ENCODE peak calls at places on chromosomes 6 and 20, in six cellular contexts. Y is fibroblast of lung, N is GM06990, A is Caco-2, E is GM12865, C is mammary epithelial cell. W is an unnamed sample.

GRCh38 chr20:2840967-2841531 is 504 bp downstream of the VPS16 start:
- DNase-seq in Y (peak), N (peak), A (peak), E (peak), C (peak), W (peak)

GRCh38 chr6:102407886-102408741 is 1014.6 kb downstream of the GRIK2 start:
- DNase-seq in Y (no peak), N (no peak), A (no peak), E (no peak), C (no peak), W (no peak)

GRCh38 chr20:56629464-56630085 is 469 bp downstream of the TFAP2C start:
- DNase-seq in Y (no peak), N (peak), A (no peak), E (no peak), C (no peak), W (peak)

GRCh38 chr6:156777866-156778614 is 862 bp downstream of the ARID1B start:
- DNase-seq in Y (peak), N (peak), A (peak), E (peak), C (peak), W (peak)

GRCh38 chr20:34904202-34904621 is 27.8 kb downstream of the ACSS2 start:
- DNase-seq in Y (no peak), N (no peak), A (no peak), E (no peak), C (no peak), W (peak)

GRCh38 chr6:30568245-30568644 is 3.0 kb upstream of the ABCF1 start:
- DNase-seq in Y (no peak), N (no peak), A (no peak), E (peak), C (no peak), W (no peak)

GRCh38 chr20:38649275-38649891 is 47.8 kb downstream of the ARHGAP40 start:
- DNase-seq in Y (peak), N (no peak), A (peak), E (peak), C (no peak), W (peak)

GRCh38 chr20:3686867-3687321 is 5.1 kb upstream of the ADAM33 start:
- DNase-seq in Y (peak), N (no peak), A (no peak), E (no peak), C (peak), W (no peak)

GRCh38 chr6:113630738-113631535 is 226.2 kb upstream of the MARCKS start:
- DNase-seq in Y (peak), N (peak), A (no peak), E (peak), C (peak), W (peak)

GRCh38 chr20:22464312-22465003 is 119.9 kb downstream of the FOXA2 start:
- DNase-seq in Y (no peak), N (no peak), A (no peak), E (no peak), C (no peak), W (no peak)

GRCh38 chr6:140979642-140980091 is 1153.1 kb upstream of the GJE1 start:
- DNase-seq in Y (peak), N (no peak), A (no peak), E (no peak), C (peak), W (no peak)

GRCh38 chr6:49145280-49145679 is 317.8 kb downstream of the MMUT start:
- DNase-seq in Y (no peak), N (no peak), A (no peak), E (no peak), C (no peak), W (no peak)

GRCh38 chr6:444653-445275 is 53.2 kb downstream of the IRF4 start:
- DNase-seq in Y (no peak), N (no peak), A (no peak), E (no peak), C (no peak), W (no peak)

GRCh38 chr6:70700922-70701876 is 33.5 kb downstream of the SMAP1 start:
- DNase-seq in Y (no peak), N (no peak), A (no peak), E (no peak), C (no peak), W (no peak)

GRCh38 chr6:85670573-85670972 is 27.9 kb upstream of the SYNCRIP start:
- DNase-seq in Y (peak), N (no peak), A (no peak), E (no peak), C (peak), W (no peak)

GRCh38 chr20:50295345-50295744 is 104.7 kb downstream of the CEBPB start:
- DNase-seq in Y (no peak), N (no peak), A (no peak), E (no peak), C (no peak), W (no peak)

GRCh38 chr6:9576521-9576920 is 838.4 kb downstream of the TFAP2A start:
- DNase-seq in Y (no peak), N (no peak), A (peak), E (no peak), C (no peak), W (no peak)

GRCh38 chr20:41222299-41222698 is 85.0 kb downstream of the PLCG1 start:
- DNase-seq in Y (no peak), N (no peak), A (no peak), E (no peak), C (no peak), W (no peak)

GRCh38 chr20:49247792-49248191 is 28.6 kb downstream of the DDX27 start:
- DNase-seq in Y (no peak), N (no peak), A (no peak), E (no peak), C (no peak), W (no peak)

GRCh38 chr20:44287272-44288097 is 23.5 kb downstream of the FITM2 start:
- DNase-seq in Y (peak), N (no peak), A (no peak), E (no peak), C (no peak), W (no peak)

GRCh38 chr6:13667655-13668054 is 44.0 kb downstream of the RANBP9 start:
- DNase-seq in Y (no peak), N (no peak), A (no peak), E (no peak), C (peak), W (no peak)

GRCh38 chr6:40302856-40303449 is 284.2 kb downstream of the LRFN2 start:
- DNase-seq in Y (no peak), N (no peak), A (no peak), E (no peak), C (no peak), W (no peak)

GRCh38 chr6:83592770-83593394 is 80.5 kb downstream of the PRSS35 start:
- DNase-seq in Y (peak), N (no peak), A (peak), E (peak), C (peak), W (peak)

GRCh38 chr6:159760602-159761057 is 1.2 kb upstream of the ACAT2 start:
- DNase-seq in Y (peak), N (no peak), A (peak), E (no peak), C (peak), W (no peak)

GRCh38 chr6:134161036-134161435 is 108.6 kb upstream of the SLC2A12 start:
- DNase-seq in Y (no peak), N (no peak), A (no peak), E (no peak), C (peak), W (no peak)

GRCh38 chr20:23049933-23050838 is 714 bp upstream of the THBD start:
- DNase-seq in Y (peak), N (peak), A (peak), E (no peak), C (peak), W (no peak)

GRCh38 chr6:31898200-31899011 is 908 bp upstream of the EHMT2 start:
- DNase-seq in Y (peak), N (no peak), A (peak), E (peak), C (peak), W (peak)

DNA sequence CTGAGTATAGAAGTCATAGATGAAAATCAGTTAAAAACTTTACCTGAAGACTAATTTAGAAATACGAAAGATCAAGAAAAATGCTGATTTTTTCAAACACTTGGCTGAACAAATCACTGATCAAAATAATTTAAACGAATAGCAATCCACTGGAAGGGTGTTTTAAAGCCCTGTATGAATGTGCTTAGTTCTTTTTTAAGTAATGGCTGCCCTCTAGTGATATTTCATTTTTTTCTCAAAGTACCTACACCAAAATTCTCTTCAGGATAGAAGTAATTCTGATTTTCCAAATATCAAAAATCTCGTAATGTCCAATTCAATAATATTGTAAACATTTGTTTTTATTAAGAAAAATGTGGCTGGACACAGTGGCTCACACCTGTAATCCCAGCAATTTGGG is 32.5 kb downstream of the AKAP7 start:
- DNase-seq in Y (peak), N (no peak), A (no peak), E (no peak), C (no peak), W (no peak)
- TF ChIP-seq CTCF in Y (no peak), N (no peak), A (no peak), E (no peak), C (no peak), W (no peak)

DNA sequence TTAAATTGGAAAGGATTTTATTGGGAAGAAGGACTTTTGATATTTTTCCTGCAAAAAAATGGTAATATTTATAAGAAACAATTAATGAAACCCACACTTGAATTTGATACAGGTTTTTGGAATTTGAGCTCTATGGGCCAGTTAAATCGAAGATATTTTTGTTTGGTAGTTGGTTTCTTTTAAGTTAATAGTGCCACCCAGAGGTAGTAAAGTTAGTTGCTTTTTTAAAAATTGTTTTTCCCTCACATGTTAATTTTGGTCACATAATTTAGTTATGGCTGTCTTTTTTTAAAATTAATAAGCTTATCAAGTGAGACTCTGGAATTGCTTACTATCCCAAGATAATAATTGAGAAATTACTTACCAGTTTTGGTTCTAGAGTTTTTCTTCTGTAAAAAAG is 7.1 kb downstream of the PRIM2 start:
- DNase-seq in Y (peak), N (no peak), A (no peak), E (peak), C (no peak), W (peak)
- TF ChIP-seq CTCF in Y (peak), N (peak), A (peak), E (no peak), C (peak), W (no peak)

DNA sequence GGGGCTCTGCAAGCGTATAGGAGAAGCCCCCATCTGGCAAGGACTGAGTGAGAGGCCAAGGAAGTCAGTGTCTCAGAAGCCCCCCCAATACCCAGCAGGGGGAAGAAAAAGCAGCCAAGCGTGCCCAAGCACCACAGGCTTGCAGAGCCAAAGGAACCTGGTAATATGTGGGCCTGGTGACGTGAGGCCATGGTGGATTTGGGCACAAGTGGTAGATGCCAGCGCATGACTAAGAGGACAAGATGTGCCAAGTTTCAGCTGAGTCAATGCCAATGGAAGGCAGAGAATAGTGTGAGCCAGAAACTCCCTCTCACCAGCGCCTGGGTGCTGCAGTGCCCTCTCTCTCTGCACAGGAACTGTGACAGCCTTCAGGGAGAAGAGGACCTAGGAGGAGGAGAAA is 110.0 kb downstream of the QRSL1 start:
- DNase-seq in Y (no peak), N (no peak), A (no peak), E (no peak), C (peak), W (no peak)
- TF ChIP-seq CTCF in Y (no peak), N (no peak), A (no peak), E (no peak), C (peak), W (no peak)

GRCh38 chr6:117276778-117277177 is 11.4 kb downstream of the VGLL2 start:
- DNase-seq in Y (no peak), N (no peak), A (no peak), E (no peak), C (no peak), W (no peak)

GRCh38 chr6:117275711-117276110 is 10.4 kb downstream of the VGLL2 start:
- DNase-seq in Y (no peak), N (no peak), A (no peak), E (no peak), C (no peak), W (no peak)

GRCh38 chr6:117275205-117275604 is 9.8 kb downstream of the VGLL2 start:
- DNase-seq in Y (no peak), N (no peak), A (no peak), E (no peak), C (no peak), W (no peak)

DNA sequence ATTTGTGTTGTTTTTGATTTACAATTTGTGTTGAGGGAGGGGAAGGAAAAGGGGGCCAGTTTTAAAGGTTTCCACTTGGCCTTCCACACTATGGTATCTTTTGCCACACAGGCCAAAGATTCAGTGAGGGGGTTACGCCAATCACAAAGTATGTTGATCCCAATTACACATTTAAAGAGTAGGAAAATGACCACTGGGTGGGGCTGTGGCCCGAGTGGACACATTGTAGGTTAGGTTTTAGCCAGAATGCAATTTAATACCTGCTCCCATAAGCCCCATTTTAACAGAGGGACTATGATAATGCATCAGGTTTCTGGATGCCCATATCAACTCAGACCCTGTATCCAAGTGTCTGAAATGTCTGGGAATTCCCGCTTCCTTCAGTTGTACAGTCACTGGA is 15.6 kb downstream of the VGLL2 start:
- DNase-seq in Y (no peak), N (no peak), A (peak), E (no peak), C (no peak), W (no peak)
- TF ChIP-seq CTCF in Y (no peak), N (peak), A (no peak), E (peak), C (peak), W (no peak)

GRCh38 chr6:35195120-35195780 is 18.5 kb upstream of the SCUBE3 start:
- DNase-seq in Y (no peak), N (no peak), A (no peak), E (no peak), C (peak), W (no peak)
- TF ChIP-seq CTCF in Y (no peak), N (no peak), A (no peak), E (no peak), C (no peak), W (no peak)

GRCh38 chr6:109183109-109183508 is 87.8 kb downstream of the CEP57L1 start:
- DNase-seq in Y (no peak), N (no peak), A (no peak), E (peak), C (no peak), W (no peak)
- TF ChIP-seq CTCF in Y (no peak), N (no peak), A (no peak), E (no peak), C (peak), W (no peak)

GRCh38 chr6:44072959-44073611 is 54.2 kb downstream of the MRPL14 start:
- DNase-seq in Y (peak), N (peak), A (peak), E (peak), C (peak), W (peak)

GRCh38 chr6:44075137-44076015 is 51.9 kb downstream of the MRPL14 start:
- DNase-seq in Y (no peak), N (no peak), A (no peak), E (no peak), C (no peak), W (no peak)

GRCh38 chr6:44072452-44072958 is 54.7 kb downstream of the MRPL14 start:
- DNase-seq in Y (no peak), N (no peak), A (no peak), E (no peak), C (no peak), W (no peak)

GRCh38 chr6:44074383-44075136 is 52.7 kb downstream of the MRPL14 start:
- DNase-seq in Y (peak), N (peak), A (peak), E (peak), C (peak), W (peak)

DNA sequence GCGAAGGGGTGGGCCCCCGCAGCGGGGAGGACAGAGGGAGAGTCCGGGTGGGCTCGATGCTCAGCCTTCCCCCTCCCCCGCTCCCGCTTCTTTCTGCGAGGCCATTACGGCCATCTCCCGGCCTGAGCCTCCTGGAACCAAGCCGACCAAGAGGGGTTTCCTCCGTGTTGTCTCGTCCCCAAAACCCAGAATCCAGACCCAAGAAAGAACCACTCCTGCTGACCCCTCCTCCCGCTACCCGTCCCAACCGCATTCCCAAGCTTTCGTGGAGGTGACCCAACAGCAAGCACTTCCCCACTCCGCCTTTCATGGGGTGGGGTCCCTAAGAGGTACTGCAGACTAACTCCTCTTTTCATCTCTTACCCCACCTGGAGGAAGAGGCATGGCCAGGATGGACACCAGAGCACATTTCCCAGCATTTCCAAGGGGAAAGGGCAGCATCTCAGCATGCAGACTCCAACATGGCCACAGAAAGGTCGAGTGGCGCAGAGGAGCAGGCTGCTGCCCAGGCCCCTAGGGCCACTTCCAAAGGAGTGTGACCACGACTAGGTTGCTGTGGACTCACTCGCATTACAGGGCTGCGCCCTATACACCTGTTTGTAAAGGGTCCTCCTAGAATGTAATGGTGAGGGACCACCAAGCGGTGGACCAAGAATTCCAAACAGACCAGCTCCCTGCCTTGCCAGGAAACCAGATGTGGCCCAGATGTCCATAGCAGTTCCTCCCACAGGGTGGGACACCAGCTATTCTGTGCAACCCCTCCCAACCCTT is 53.5 kb downstream of the MRPL14 start:
- DNase-seq in Y (peak), N (no peak), A (peak), E (peak), C (no peak), W (no peak)
- TF ChIP-seq CTCF in Y (peak), N (no peak), A (no peak), E (peak), C (no peak), W (no peak)

DNA sequence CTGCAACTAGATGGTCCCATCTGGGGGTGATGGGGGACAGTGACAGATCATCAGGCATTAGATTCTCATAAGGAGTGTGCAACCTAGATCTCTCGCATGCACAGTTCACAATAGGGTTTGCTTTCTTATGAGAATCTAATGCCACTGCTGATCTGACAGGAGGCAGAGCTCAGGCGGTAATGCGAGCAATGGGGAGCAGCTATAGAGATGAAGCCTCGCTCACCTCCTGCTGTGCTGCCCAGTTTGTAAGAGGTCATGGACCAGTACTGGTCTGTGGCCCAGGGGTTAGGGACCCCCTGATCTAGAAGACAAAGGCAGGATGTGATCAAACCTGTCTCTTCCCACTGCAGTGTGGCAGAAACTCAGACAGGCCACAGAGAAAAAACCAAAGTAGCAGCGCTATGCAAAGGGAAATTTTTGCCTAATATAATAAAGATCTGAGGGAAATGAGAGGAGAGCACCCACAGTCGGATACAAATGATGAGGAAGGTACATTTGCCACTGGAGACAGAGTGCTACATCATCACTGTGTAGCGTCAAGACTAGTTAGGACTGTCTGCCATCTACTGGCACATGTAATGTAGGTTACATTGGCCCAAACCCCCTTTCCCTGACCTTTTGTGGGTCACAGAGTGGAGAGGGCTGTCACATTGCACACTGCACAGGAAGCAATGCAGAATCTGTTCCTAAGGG is 4.1 kb upstream of the LY86 start:
- DNase-seq in Y (no peak), N (peak), A (no peak), E (peak), C (no peak), W (no peak)
- TF ChIP-seq CTCF in Y (no peak), N (peak), A (no peak), E (peak), C (no peak), W (peak)

DNA sequence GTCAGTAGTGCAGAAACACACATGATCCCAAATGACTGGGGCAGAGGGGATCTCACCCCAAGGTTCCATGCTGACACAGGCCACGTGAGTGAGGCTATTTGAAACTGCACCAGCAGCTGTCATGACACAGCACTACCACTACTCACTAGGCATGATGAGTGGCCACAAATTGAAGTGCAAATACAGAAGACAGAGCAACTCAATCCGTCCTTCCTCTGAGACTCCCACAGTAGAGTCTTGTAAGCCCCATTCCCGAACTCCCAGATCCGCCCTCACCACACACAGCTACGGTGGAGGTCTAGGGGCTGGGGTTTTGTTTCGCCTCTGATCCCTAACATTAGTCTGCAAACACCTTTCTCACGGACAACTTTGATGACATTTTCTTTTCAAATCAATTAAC is 113.3 kb upstream of the NUP153 start:
- DNase-seq in Y (peak), N (no peak), A (peak), E (no peak), C (no peak), W (no peak)
- TF ChIP-seq CTCF in Y (no peak), N (no peak), A (no peak), E (peak), C (no peak), W (no peak)

W was measured in GM20000.